ENCODE peak calls at places on chromosomes 5 and 9, in eight cellular contexts. One of them, this sample, is unnamed.

GRCh38 chr5:27140831-27141230 is 102.4 kb upstream of the CDH9 start:
- DNase-seq in T-helper 1 cell: no peak
- DNase-seq in T follicular helper cell: no peak
- DNase-seq in GM03348: no peak
- DNase-seq in PC-9: no peak
- DNase-seq in Karpas-422: no peak
- DNase-seq in WTC11: no peak
- DNase-seq in GDM1: no peak
- DNase-seq in this sample: no peak

GRCh38 chr5:120396186-120396585 is 67.9 kb upstream of the PRR16 start:
- DNase-seq in T-helper 1 cell: no peak
- DNase-seq in T follicular helper cell: no peak
- DNase-seq in GM03348: peak
- DNase-seq in PC-9: no peak
- DNase-seq in Karpas-422: no peak
- DNase-seq in WTC11: no peak
- DNase-seq in GDM1: no peak
- DNase-seq in this sample: no peak

GRCh38 chr5:174239718-174240117 is 194.2 kb downstream of the NSG2 start:
- DNase-seq in T-helper 1 cell: no peak
- DNase-seq in T follicular helper cell: no peak
- DNase-seq in GM03348: no peak
- DNase-seq in PC-9: no peak
- DNase-seq in Karpas-422: no peak
- DNase-seq in WTC11: no peak
- DNase-seq in GDM1: no peak
- DNase-seq in this sample: no peak

GRCh38 chr5:115543931-115544370 is 624 bp downstream of the FEM1C start:
- DNase-seq in T-helper 1 cell: no peak
- DNase-seq in T follicular helper cell: peak
- DNase-seq in GM03348: peak
- DNase-seq in PC-9: no peak
- DNase-seq in Karpas-422: peak
- DNase-seq in WTC11: peak
- DNase-seq in GDM1: peak
- DNase-seq in this sample: peak

GRCh38 chr9:19270421-19270949 is 40.0 kb downstream of the DENND4C start:
- DNase-seq in T-helper 1 cell: no peak
- DNase-seq in T follicular helper cell: no peak
- DNase-seq in GM03348: no peak
- DNase-seq in PC-9: no peak
- DNase-seq in Karpas-422: no peak
- DNase-seq in WTC11: no peak
- DNase-seq in GDM1: no peak
- DNase-seq in this sample: no peak

GRCh38 chr5:74765929-74766328 is 988 bp downstream of the GFM2 start:
- DNase-seq in T-helper 1 cell: no peak
- DNase-seq in T follicular helper cell: no peak
- DNase-seq in GM03348: no peak
- DNase-seq in PC-9: no peak
- DNase-seq in Karpas-422: no peak
- DNase-seq in WTC11: no peak
- DNase-seq in GDM1: no peak
- DNase-seq in this sample: no peak

GRCh38 chr9:74948897-74949296 is 3.8 kb downstream of the C9orf40 start:
- DNase-seq in T-helper 1 cell: no peak
- DNase-seq in T follicular helper cell: no peak
- DNase-seq in GM03348: no peak
- DNase-seq in PC-9: no peak
- DNase-seq in Karpas-422: no peak
- DNase-seq in WTC11: no peak
- DNase-seq in GDM1: no peak
- DNase-seq in this sample: no peak

GRCh38 chr5:169827769-169828168 is 152.5 kb downstream of the INSYN2B start:
- DNase-seq in T-helper 1 cell: no peak
- DNase-seq in T follicular helper cell: no peak
- DNase-seq in GM03348: no peak
- DNase-seq in PC-9: no peak
- DNase-seq in Karpas-422: no peak
- DNase-seq in WTC11: no peak
- DNase-seq in GDM1: no peak
- DNase-seq in this sample: no peak

GRCh38 chr5:57034517-57034916 is 82.6 kb upstream of the MIER3 start:
- DNase-seq in T-helper 1 cell: no peak
- DNase-seq in T follicular helper cell: no peak
- DNase-seq in GM03348: no peak
- DNase-seq in PC-9: no peak
- DNase-seq in Karpas-422: no peak
- DNase-seq in WTC11: no peak
- DNase-seq in GDM1: no peak
- DNase-seq in this sample: no peak

GRCh38 chr9:121122450-121123032 is 47.8 kb downstream of the CNTRL start:
- DNase-seq in T-helper 1 cell: no peak
- DNase-seq in T follicular helper cell: no peak
- DNase-seq in GM03348: no peak
- DNase-seq in PC-9: no peak
- DNase-seq in Karpas-422: no peak
- DNase-seq in WTC11: no peak
- DNase-seq in GDM1: no peak
- DNase-seq in this sample: no peak

GRCh38 chr9:106075991-106076390 is 381.6 kb downstream of the TMEM38B start:
- DNase-seq in T-helper 1 cell: no peak
- DNase-seq in T follicular helper cell: no peak
- DNase-seq in GM03348: no peak
- DNase-seq in PC-9: no peak
- DNase-seq in Karpas-422: no peak
- DNase-seq in WTC11: no peak
- DNase-seq in GDM1: no peak
- DNase-seq in this sample: no peak

GRCh38 chr9:79611091-79611614 is 39.4 kb downstream of the TLE4 start:
- DNase-seq in T-helper 1 cell: no peak
- DNase-seq in T follicular helper cell: no peak
- DNase-seq in GM03348: peak
- DNase-seq in PC-9: no peak
- DNase-seq in Karpas-422: peak
- DNase-seq in WTC11: no peak
- DNase-seq in GDM1: peak
- DNase-seq in this sample: peak

GRCh38 chr9:120379611-120380010 is 200.4 kb downstream of the CDK5RAP2 start:
- DNase-seq in T-helper 1 cell: no peak
- DNase-seq in T follicular helper cell: no peak
- DNase-seq in GM03348: no peak
- DNase-seq in PC-9: no peak
- DNase-seq in Karpas-422: no peak
- DNase-seq in WTC11: no peak
- DNase-seq in GDM1: no peak
- DNase-seq in this sample: no peak